ENCODE peak calls at places on chromosomes 5 and 9, in seven cellular contexts. V is NB4, A is stomach, Q is ovary, H is IMR-90, X is GM12892, G is heart left ventricle. R is an unnamed sample.

GRCh38 chr9:96646081-96646991 is 8.8 kb downstream of the PRXL2C start:
- DNase-seq in V (peak), A (no peak), Q (no peak), H (peak), X (no peak), G (no peak), R (no peak)

GRCh38 chr5:53302524-53302923 is 177.9 kb upstream of the FST start:
- DNase-seq in V (no peak), A (no peak), Q (no peak), H (peak), X (no peak), G (no peak), R (no peak)

GRCh38 chr5:158570502-158570901 is 529.2 kb downstream of the EBF1 start:
- DNase-seq in V (no peak), A (no peak), Q (no peak), H (no peak), X (no peak), G (no peak), R (no peak)

GRCh38 chr5:42566658-42567313 is 143.5 kb downstream of the GHR start:
- DNase-seq in V (no peak), A (no peak), Q (no peak), H (no peak), X (no peak), G (no peak), R (no peak)

GRCh38 chr5:170411100-170411499 is 21.9 kb upstream of the KCNMB1 start:
- DNase-seq in V (no peak), A (no peak), Q (no peak), H (no peak), X (no peak), G (no peak), R (no peak)

GRCh38 chr9:36488322-36488838 is 84.3 kb upstream of the MELK start:
- DNase-seq in V (no peak), A (no peak), Q (peak), H (no peak), X (no peak), G (no peak), R (no peak)

GRCh38 chr5:71937906-71938698 is 169.2 kb upstream of the MAP1B start:
- DNase-seq in V (no peak), A (no peak), Q (no peak), H (no peak), X (no peak), G (no peak), R (no peak)

GRCh38 chr9:38417003-38417965 is 7.0 kb downstream of the IGFBPL1 start:
- DNase-seq in V (peak), A (peak), Q (no peak), H (no peak), X (no peak), G (no peak), R (peak)

GRCh38 chr9:110807956-110808598 is 139.5 kb downstream of the MUSK start:
- DNase-seq in V (no peak), A (no peak), Q (no peak), H (peak), X (no peak), G (no peak), R (no peak)

GRCh38 chr9:122221223-122221811 is 7.4 kb downstream of the LHX6 start:
- DNase-seq in V (peak), A (no peak), Q (no peak), H (no peak), X (no peak), G (no peak), R (no peak)

GRCh38 chr9:97398999-97399758 is 12.7 kb upstream of the TDRD7 start:
- DNase-seq in V (peak), A (peak), Q (no peak), H (peak), X (peak), G (peak), R (peak)

GRCh38 chr9:70495514-70495913 is 81.1 kb upstream of the KLF9 start:
- DNase-seq in V (no peak), A (no peak), Q (no peak), H (no peak), X (no peak), G (no peak), R (no peak)

GRCh38 chr9:20084125-20084524 is 295.3 kb upstream of the SLC24A2 start:
- DNase-seq in V (no peak), A (no peak), Q (no peak), H (no peak), X (no peak), G (no peak), R (no peak)

GRCh38 chr9:445033-445432 is 230.4 kb downstream of the DOCK8 start:
- DNase-seq in V (no peak), A (peak), Q (peak), H (no peak), X (no peak), G (peak), R (no peak)

DNA sequence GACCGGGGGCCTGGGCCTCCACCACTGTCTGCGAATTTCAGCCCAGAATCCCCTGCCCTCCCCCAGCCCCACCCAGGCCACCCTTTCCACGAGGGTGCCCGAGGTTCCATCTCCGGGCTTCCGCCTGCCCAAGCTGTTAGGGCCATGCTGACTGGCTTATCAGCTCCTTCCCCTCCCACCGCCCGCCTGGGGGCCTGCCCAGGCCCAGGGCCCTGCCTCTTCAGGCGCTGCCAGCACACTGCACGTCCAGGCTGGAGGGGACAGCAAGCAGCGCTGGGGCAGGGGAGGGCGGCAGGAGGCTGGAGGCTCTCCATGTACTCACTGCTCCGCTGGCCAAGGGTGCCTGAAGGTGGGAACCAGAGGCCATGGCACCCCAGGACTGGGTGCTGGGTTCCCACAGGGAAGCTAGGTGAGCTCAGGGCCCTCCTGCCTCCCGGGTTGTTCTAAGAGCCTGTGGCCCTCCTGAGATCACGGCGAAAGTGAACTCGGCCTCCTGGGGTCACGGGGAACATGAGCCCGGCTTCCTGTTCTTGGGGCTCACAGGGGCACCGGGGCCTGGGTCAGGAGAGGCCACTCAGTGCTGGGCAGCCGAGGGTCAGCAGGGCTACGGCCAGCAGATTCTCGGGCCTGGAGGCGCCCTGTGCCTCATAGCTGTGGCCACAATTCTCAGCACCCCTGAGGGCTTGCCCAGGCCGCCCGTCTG is 57.7 kb upstream of the EGFL7 start:
- DNase-seq in V (no peak), A (peak), Q (no peak), H (no peak), X (no peak), G (no peak), R (no peak)
- TF ChIP-seq POLR2A in V (no peak), A (no peak), Q (no peak), H (no peak), X (no peak), G (no peak), R (no peak)

GRCh38 chr9:109013678-109014145 is 413 bp upstream of the CTNNAL1 start:
- DNase-seq in V (no peak), A (no peak), Q (no peak), H (no peak), X (no peak), G (no peak), R (no peak)
- TF ChIP-seq POLR2A in V (no peak), A (no peak), Q (no peak), H (no peak), X (no peak), G (no peak), R (no peak)

GRCh38 chr9:129319938-129320481 is 141.9 kb upstream of the IER5L start:
- DNase-seq in V (no peak), A (peak), Q (no peak), H (no peak), X (no peak), G (peak), R (no peak)
- TF ChIP-seq POLR2A in V (no peak), A (no peak), Q (no peak), H (no peak), X (no peak), G (no peak), R (no peak)

DNA sequence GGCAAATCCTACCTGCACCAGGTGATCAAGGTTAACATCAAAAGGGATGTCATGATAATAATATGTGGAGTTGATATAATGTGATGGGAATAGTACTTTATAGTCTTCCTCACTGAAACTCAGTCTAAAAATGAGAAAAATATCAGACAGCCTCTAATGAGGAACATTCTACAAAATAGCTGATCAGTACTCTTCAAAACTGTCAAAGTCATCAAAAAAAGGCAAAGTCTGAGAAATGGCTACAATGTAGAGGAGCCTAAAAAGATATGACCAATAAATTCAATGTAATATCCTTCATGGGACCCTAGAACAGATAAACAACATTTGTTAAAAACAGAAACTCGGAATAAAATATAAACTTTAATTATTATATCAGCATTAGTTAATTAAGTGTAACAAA is 95.7 kb downstream of the CEMIP2 start:
- DNase-seq in V (no peak), A (no peak), Q (no peak), H (no peak), X (no peak), G (no peak), R (no peak)
- TF ChIP-seq POLR2A in V (no peak), A (no peak), Q (no peak), H (no peak), X (no peak), G (no peak), R (no peak)

DNA sequence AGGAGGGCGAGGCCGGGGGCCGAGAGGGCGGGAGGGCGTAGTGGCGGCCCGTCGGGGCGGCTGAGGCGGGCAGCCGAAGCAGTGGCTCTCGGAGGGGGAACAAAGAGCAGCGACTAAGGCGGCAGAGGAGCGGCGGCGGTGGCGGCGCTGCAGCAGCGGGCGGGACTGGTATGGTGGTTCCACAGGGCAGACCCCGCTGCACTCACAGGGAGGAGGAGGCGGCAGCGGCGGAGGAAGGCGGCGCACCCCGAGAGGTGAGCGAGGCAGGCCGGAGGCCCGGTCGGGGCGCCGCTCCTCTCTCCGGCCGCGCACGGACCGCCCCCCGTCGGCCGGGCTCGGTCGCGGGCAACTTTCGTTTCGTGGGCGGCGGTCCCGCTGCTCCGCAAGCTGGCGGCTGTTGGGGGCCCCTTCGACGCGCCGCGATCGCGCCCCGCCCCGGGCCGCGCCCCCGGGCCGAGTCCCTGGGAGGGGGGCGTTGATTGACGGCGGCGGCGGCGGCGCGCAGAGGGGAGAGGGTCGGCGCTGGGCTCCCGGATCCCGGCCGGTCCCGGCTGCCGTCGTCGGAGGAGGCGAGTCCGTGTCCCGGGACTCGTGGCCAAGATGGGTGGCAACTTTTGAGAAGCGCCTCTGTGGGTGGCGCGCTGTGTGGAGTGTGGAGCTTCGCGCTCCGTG is 467 bp downstream of the CNOT6 start:
- DNase-seq in V (peak), A (peak), Q (peak), H (no peak), X (peak), G (peak), R (peak)
- TF ChIP-seq POLR2A in V (no peak), A (no peak), Q (no peak), H (no peak), X (no peak), G (no peak), R (no peak)

DNA sequence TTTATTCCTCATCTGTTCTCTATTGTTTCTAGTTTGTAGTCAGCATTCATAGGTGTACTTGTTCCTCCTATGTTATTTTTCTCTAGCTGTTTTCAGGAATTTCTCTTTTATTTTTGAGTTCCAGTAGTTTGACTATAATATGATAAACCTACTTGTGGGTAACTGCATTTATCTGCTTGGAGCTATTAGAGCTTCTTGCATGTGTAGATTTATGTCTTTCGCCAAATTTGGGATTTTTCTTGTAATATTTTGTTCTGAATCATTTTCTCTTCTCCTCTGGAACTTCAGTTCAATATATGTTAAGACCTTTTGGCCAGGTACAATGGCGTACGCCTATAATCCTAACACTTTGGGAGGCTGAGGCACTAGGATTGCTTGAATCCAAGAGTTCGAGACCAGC is 37.4 kb downstream of the JMY start:
- DNase-seq in V (no peak), A (no peak), Q (no peak), H (no peak), X (no peak), G (no peak), R (no peak)
- TF ChIP-seq POLR2A in V (no peak), A (no peak), Q (no peak), H (no peak), X (no peak), G (no peak), R (no peak)

DNA sequence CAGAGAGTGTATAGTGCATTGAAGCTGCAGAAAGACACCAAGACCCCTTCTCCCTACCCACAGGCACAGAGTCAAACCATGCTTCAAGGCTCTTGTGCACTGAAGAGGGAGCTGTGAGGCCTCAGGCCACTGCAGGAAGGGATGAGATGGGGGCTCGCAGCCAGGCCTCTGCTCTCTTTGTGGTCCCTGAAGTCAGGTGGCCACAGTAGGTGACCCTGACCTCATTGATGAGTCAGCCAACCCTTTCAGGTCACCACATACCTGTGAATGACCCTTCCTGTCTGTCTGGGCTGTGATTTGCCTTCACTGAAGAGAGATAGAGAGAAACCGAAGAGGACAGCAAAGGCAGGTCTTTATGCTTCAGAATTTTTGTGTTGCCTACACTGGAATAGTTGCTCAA is 372.1 kb downstream of the ACTL7B start:
- DNase-seq in V (no peak), A (no peak), Q (no peak), H (no peak), X (no peak), G (no peak), R (no peak)
- TF ChIP-seq POLR2A in V (no peak), A (no peak), Q (no peak), H (no peak), X (no peak), G (no peak), R (no peak)

DNA sequence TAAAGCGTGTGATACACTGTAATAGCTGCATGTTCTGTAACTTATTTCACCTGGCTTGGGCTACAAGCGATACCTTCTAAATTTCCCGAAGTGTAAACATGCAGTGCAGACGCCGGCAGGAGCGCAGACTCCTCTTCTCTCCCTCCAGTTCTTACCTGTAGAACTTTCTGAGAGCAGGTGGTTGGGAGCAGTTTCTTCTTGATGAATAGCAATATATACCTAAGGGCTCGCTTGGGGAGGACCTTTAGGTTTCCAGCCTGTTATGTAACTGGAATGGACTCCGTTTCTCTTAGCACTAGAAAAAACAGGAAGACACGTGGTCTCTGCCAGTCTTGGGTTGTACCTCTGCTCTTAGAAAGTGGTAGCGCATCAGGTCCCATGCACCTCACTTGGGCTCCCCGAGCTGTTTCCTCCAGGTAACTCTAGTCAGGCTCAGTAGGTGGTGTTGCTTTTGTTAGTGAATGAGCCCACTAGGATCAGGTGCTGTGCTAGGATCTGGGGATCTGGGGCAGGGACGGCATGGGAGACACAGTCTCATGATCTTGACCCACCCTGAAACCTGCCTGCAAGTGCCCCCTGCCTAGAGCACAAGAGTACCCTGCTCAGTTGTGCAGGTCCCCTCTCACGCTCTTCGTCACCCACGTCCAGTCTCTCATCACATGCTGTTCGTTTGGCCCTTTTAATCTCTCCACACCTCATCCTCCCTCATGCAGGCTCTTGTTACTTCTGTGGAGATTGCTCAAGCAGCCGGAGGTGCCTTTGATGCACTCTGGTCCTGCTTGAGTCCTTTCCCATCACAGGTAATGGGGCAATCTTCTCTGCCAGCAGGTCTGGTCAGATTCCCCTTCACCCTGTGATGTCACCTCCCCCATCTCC is 2.8 kb downstream of the TENT4A start:
- DNase-seq in V (peak), A (no peak), Q (no peak), H (no peak), X (no peak), G (no peak), R (no peak)
- TF ChIP-seq POLR2A in V (no peak), A (no peak), Q (no peak), H (no peak), X (no peak), G (no peak), R (no peak)

DNA sequence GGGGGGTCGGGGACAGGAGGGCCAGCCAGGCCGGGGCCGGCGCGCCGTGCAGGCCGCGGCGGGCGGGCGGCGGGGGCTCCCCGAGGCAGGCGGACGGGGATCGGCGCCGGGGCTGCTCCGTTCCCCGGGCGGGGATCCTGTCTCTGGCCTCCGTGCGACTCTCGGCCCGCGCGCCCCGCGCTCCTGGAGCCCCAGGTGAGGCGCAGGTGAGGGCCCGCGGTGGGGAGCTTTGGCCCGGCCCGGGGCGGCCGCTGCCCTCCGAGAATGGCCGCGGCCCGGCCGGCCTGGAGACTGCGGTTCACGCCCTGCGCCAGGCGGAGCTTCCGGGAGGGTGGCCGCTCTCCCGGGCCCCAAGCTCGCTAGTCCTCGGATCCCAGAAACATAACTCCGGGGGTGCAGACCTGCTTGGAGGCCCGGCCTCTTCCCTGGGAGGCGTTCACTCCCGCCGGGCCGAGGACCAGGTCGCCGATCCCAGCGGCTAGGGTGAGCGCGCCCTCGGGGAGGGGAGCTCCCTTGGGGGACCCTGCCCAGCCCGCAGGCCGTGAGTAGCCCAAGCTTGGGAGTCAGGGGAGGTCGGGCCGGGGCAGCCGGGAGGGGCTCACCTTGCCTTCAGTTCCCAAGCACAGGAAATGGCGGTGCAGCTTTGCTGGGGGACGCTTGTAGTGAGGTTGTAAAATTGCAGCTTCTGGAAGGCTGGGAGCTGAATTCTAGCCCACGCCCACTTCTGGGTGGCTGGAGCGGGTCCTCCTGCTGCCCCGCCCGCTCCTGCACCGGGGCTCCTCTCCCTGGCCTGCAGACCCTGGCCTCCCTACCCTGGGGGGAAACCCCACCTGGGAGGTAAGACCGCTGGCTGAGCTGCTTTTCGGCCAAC is 724 bp downstream of the PPP1R26 start:
- DNase-seq in V (no peak), A (peak), Q (no peak), H (peak), X (no peak), G (no peak), R (peak)
- TF ChIP-seq POLR2A in V (no peak), A (no peak), Q (no peak), H (no peak), X (no peak), G (no peak), R (peak)

GRCh38 chr5:368162-369084 is 46.9 kb downstream of the AHRR start:
- DNase-seq in V (peak), A (no peak), Q (no peak), H (peak), X (no peak), G (peak), R (no peak)
- TF ChIP-seq POLR2A in V (no peak), A (no peak), Q (no peak), H (no peak), X (no peak), G (no peak), R (no peak)

R was measured in H54.